ENCODE peak calls at places on chromosomes 3 and 15, in five cellular contexts. Y is lung, P is GM12864, V is OCI-LY7, A is mammary epithelial cell. C is an unnamed sample.

GRCh38 chr3:154095832-154096421 is 25.3 kb upstream of the ARHGEF26 start:
- DNase-seq in Y (no peak), P (no peak), V (no peak), A (no peak), C (no peak)

GRCh38 chr3:140629351-140630137 is 48.3 kb upstream of the TRIM42 start:
- DNase-seq in Y (no peak), P (no peak), V (no peak), A (peak; percentile 91), C (no peak)

GRCh38 chr3:64299206-64299605 is 73.9 kb upstream of the PRICKLE2 start:
- DNase-seq in Y (no peak), P (no peak), V (no peak), A (no peak), C (no peak)

GRCh38 chr15:80823120-80823519 is 44.0 kb downstream of the CEMIP start:
- DNase-seq in Y (no peak), P (no peak), V (no peak), A (no peak), C (no peak)

GRCh38 chr3:58688563-58688962 is 22.0 kb upstream of the FAM3D start:
- DNase-seq in Y (no peak), P (no peak), V (no peak), A (no peak), C (no peak)

GRCh38 chr15:67101981-67102929 is 36.9 kb downstream of the SMAD3 start:
- DNase-seq in Y (no peak), P (peak; percentile 90), V (no peak), A (peak; percentile 71), C (peak; percentile 71)

GRCh38 chr3:128170866-128171516 is 17.7 kb downstream of the EEFSEC start:
- DNase-seq in Y (peak; percentile 40), P (no peak), V (peak; percentile 23), A (peak; percentile 61), C (no peak)

GRCh38 chr15:76514292-76514691 is 177.7 kb downstream of the ISL2 start:
- DNase-seq in Y (no peak), P (no peak), V (no peak), A (no peak), C (no peak)

GRCh38 chr15:69529141-69529540 is 76.5 kb downstream of the RPLP1 start:
- DNase-seq in Y (no peak), P (no peak), V (no peak), A (no peak), C (no peak)

GRCh38 chr15:29438714-29439076 is 169.1 kb upstream of the NSMCE3 start:
- DNase-seq in Y (no peak), P (no peak), V (no peak), A (peak; percentile 12), C (no peak)

GRCh38 chr3:57942872-57943283 is 65.3 kb upstream of the FLNB start:
- DNase-seq in Y (peak; percentile 68), P (no peak), V (no peak), A (no peak), C (no peak)

GRCh38 chr15:69424748-69425413 is 10.7 kb downstream of the KIF23 start:
- DNase-seq in Y (no peak), P (no peak), V (no peak), A (no peak), C (no peak)

GRCh38 chr3:142445816-142446254 is 2.0 kb downstream of the XRN1 start:
- DNase-seq in Y (no peak), P (peak; percentile 26), V (peak; percentile 3), A (peak; percentile 59), C (peak; percentile 68)

GRCh38 chr3:194373912-194374311 is 4.4 kb upstream of the LRRC15 start:
- DNase-seq in Y (no peak), P (no peak), V (no peak), A (no peak), C (no peak)

GRCh38 chr15:49876401-49877038 is 242.5 kb downstream of the ATP8B4 start:
- DNase-seq in Y (no peak), P (no peak), V (no peak), A (peak; percentile 38), C (no peak)

GRCh38 chr15:65533057-65533752 is 2.9 kb downstream of the HACD3 start:
- DNase-seq in Y (no peak), P (no peak), V (no peak), A (peak; percentile 9), C (no peak)

GRCh38 chr15:72907733-72908132 is 124.2 kb upstream of the ADPGK start:
- DNase-seq in Y (no peak), P (no peak), V (no peak), A (no peak), C (no peak)

GRCh38 chr3:8095724-8096123 is 405.9 kb upstream of the LMCD1 start:
- DNase-seq in Y (no peak), P (no peak), V (no peak), A (no peak), C (no peak)

GRCh38 chr15:52193791-52194190 is 2.6 kb upstream of the GNB5 start:
- DNase-seq in Y (no peak), P (no peak), V (no peak), A (no peak), C (no peak)

GRCh38 chr3:55854395-55854994 is 367.4 kb upstream of the WNT5A start:
- DNase-seq in Y (no peak), P (no peak), V (no peak), A (no peak), C (no peak)

GRCh38 chr3:50671331-50671730 is 3.4 kb upstream of the DOCK3 start:
- DNase-seq in Y (no peak), P (no peak), V (no peak), A (peak; percentile 71), C (no peak)

GRCh38 chr3:159252772-159253384 is 451.0 kb downstream of the MFSD1 start:
- DNase-seq in Y (no peak), P (peak; percentile 29), V (peak; percentile 43), A (peak; percentile 48), C (peak; percentile 28)

GRCh38 chr3:31356941-31357340 is 175.8 kb upstream of the STT3B start:
- DNase-seq in Y (peak; percentile 68), P (no peak), V (no peak), A (peak; percentile 78), C (no peak)

GRCh38 chr3:196843435-196844110 is 24.1 kb upstream of the SENP5 start:
- DNase-seq in Y (no peak), P (no peak), V (no peak), A (no peak), C (no peak)

GRCh38 chr3:43699864-43700263 is 9.1 kb downstream of the ABHD5 start:
- DNase-seq in Y (no peak), P (peak; percentile 30), V (peak; percentile 44), A (peak; percentile 37), C (peak; percentile 36)

GRCh38 chr3:171954644-171955365 is 84.6 kb upstream of the FNDC3B start:
- DNase-seq in Y (no peak), P (no peak), V (no peak), A (no peak), C (no peak)

GRCh38 chr3:4426782-4427344 is 40.2 kb downstream of the SUMF1 start:
- DNase-seq in Y (no peak), P (no peak), V (peak; percentile 10), A (peak; percentile 72), C (peak; percentile 34)

GRCh38 chr3:66532160-66532587 is 31.4 kb upstream of the LRIG1 start:
- DNase-seq in Y (no peak), P (no peak), V (no peak), A (no peak), C (no peak)

GRCh38 chr3:51968883-51969674 is 1.8 kb upstream of the PCBP4 start:
- DNase-seq in Y (no peak), P (no peak), V (no peak), A (no peak), C (no peak)

GRCh38 chr3:51966486-51966885 is 768 bp downstream of the PCBP4 start:
- DNase-seq in Y (no peak), P (no peak), V (no peak), A (no peak), C (no peak)

GRCh38 chr3:51968175-51968681 is 974 bp upstream of the PCBP4 start:
- DNase-seq in Y (no peak), P (no peak), V (no peak), A (no peak), C (no peak)

GRCh38 chr3:51966941-51967383 is 292 bp downstream of the PCBP4 start:
- DNase-seq in Y (no peak), P (no peak), V (no peak), A (no peak), C (no peak)

GRCh38 chr3:51967384-51968174 is at the start of gene PCBP4:
- DNase-seq in Y (peak; percentile 54), P (no peak), V (no peak), A (no peak), C (peak; percentile 77)
- TF ChIP-seq CTCF in Y (no peak), P (no peak), V (no peak), A (no peak), C (no peak)

DNA sequence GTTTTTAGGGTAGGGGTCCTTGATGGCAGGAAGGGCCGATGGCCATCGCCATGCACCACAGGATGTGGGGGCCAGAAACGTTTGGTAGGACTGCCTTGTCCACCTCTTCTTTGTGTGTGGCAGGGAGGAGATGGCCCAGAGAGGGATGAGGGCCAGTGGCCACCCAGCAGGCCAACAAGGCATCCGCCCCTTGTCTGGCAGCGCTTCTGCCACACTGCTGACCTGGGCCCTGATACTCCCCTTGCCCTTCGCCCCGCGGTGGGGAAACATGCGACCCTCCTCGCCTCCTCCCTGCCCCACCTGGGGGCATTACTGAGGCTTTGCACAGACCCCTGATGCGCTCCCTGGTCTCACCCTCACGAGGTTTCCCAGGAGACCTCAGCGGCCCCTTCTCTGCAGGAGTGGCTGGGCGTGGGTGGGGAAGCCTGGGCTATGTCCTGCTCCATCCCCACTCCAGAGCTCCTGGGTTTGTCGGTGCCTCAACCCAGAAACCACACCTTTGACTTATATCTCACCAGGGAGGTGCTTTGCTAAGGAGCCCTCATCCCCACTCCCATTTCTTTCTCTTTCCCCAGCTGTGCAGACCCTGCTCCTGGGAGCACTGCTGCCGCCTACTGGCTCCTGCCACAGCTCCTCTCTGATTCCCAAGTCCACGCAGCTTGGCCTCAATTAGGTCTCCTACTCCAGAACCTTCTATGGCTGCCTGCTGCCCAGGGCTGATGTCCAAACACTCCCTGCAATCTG is 38.7 kb downstream of the FEM1B start:
- DNase-seq in Y (no peak), P (no peak), V (peak; percentile 24), A (no peak), C (no peak)
- TF ChIP-seq CTCF in Y (no peak), P (peak; percentile 53), V (peak; percentile 68), A (no peak), C (peak; percentile 20)

DNA sequence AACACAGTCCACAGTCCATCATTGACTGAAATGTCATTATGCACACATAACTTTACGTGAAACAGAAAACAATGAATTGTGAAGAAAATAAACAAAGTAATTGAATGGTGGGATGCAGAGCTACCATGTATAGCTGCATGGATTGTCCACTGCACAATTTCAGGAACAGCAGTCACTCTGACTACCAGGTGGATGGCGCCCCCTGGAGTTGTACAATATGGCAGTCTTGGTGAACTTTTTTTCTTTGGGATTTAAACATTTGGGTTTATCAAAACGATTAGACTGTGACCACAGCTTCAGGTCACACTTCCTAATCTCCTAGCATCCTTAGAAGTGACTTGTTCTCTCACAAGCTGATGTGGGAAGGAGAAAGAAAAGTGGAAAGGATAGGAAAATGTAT is 48.9 kb upstream of the TCF12 start:
- DNase-seq in Y (no peak), P (no peak), V (peak; percentile 29), A (no peak), C (no peak)
- TF ChIP-seq CTCF in Y (no peak), P (peak; percentile 55), V (peak; percentile 80), A (peak; percentile 41), C (peak; percentile 56)

DNA sequence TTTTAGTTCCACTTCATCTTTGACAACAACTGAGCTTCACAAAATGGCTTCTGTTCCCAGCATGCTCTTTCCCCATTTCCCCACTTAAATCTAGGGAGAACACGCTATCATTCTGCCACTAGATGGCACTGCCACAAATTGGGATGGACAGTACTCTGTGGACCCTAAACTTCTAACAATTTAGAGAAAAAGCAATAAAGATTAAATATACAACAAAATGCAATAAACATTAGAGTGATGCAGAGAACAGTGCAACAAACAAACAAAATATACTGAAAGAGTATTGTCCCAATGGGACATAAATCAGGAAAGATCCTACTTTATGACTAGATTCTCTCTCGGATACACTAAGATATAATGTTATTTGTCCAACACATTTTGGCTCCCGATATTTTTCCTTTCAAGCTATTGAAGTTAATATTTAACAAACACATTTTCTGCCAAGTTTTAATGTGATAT is 169.7 kb upstream of the TMCO5A start:
- DNase-seq in Y (no peak), P (no peak), V (peak; percentile 66), A (peak; percentile 43), C (no peak)
- TF ChIP-seq CTCF in Y (peak; percentile 26), P (peak; percentile 46), V (peak; percentile 89), A (peak; percentile 66), C (peak; percentile 33)

C was measured in GM13976.